ENCODE peak calls at places on chromosomes 3 and 15, in ten cellular contexts. M is thoracic aorta, A is iris pigment epithelial cell, I is HT1080, E is Ammon's horn, J is hypothalamus, G is sciatic nerve, D is sigmoid colon, Q is activated T-cell treated with anti-CD3 and anti-CD28 coated beads for 48 hours, V is K562. O is an unnamed sample.
A peak's percentile ranks its signal among the peaks of the same experiment; 100 is the strongest.

GRCh38 chr15:58988011-58988785 is 735 bp downstream of the RNF111 start:
- DNase-seq in D (peak; percentile 81), Q (peak; percentile 57), G (peak; percentile 87), J (peak; percentile 73), A (peak; percentile 47), E (peak; percentile 69), M (peak; percentile 19), V (peak; percentile 85), I (peak; percentile 28), O (peak; percentile 35)

GRCh38 chr3:42746455-42747450 is 26.3 kb downstream of the CCDC13 start:
- DNase-seq in E (peak; percentile 69), A (no peak), Q (no peak), I (no peak), G (no peak), J (peak; percentile 17), D (peak; percentile 84), M (no peak), V (no peak), O (peak; percentile 65)

GRCh38 chr15:89201465-89202005 is 19.8 kb downstream of the RLBP1 start:
- DNase-seq in E (no peak), Q (no peak), G (peak; percentile 53), I (no peak), D (no peak), A (no peak), V (no peak), J (no peak), M (no peak), O (no peak)

GRCh38 chr3:62098646-62099365 is 274.5 kb downstream of the FEZF2 start:
- DNase-seq in E (no peak), Q (no peak), M (no peak), G (no peak), J (no peak), A (no peak), D (no peak), I (no peak), V (no peak), O (no peak)

GRCh38 chr15:35427496-35427895 is 118.5 kb downstream of the DPH6 start:
- DNase-seq in M (no peak), D (no peak), G (no peak), J (no peak), E (no peak), A (no peak), Q (no peak), V (no peak), I (no peak), O (peak; percentile 79)

GRCh38 chr3:17800232-17800631 is 57.8 kb upstream of the TBC1D5 start:
- DNase-seq in A (peak; percentile 17), E (no peak), G (no peak), J (no peak), I (peak; percentile 87), D (no peak), M (no peak), Q (no peak), V (no peak), O (no peak)

GRCh38 chr15:42670441-42670840 is 66.5 kb downstream of the CDAN1 start:
- DNase-seq in Q (no peak), V (no peak), E (no peak), A (no peak), G (no peak), M (no peak), D (no peak), J (no peak), I (no peak), O (no peak)

GRCh38 chr15:83613716-83614115 is 40.2 kb upstream of the ADAMTSL3 start:
- DNase-seq in I (no peak), G (no peak), E (peak; percentile 7), J (no peak), Q (no peak), A (peak; percentile 56), M (no peak), D (no peak), V (no peak), O (no peak)

GRCh38 chr3:8538904-8539303 is 37.3 kb downstream of the LMCD1 start:
- DNase-seq in E (no peak), I (no peak), M (no peak), V (no peak), Q (no peak), J (no peak), G (no peak), D (no peak), A (peak; percentile 92), O (no peak)

GRCh38 chr3:138941259-138941885 is 5.6 kb downstream of the FOXL2 start:
- DNase-seq in J (no peak), V (peak; percentile 56), I (peak; percentile 66), D (no peak), A (peak; percentile 51), G (no peak), M (no peak), Q (no peak), E (no peak), O (peak; percentile 35)

GRCh38 chr15:99126930-99127329 is 22.1 kb downstream of the SYNM start:
- DNase-seq in V (no peak), E (no peak), D (peak; percentile 60), M (no peak), A (no peak), I (no peak), Q (no peak), G (peak; percentile 26), J (no peak), O (no peak)

GRCh38 chr3:83076041-83076440 is 1314.6 kb upstream of the GBE1 start:
- DNase-seq in J (no peak), A (no peak), M (no peak), E (no peak), V (no peak), I (no peak), G (no peak), D (no peak), Q (no peak), O (no peak)

GRCh38 chr3:31610700-31611275 is 78.1 kb downstream of the STT3B start:
- DNase-seq in D (no peak), Q (no peak), G (no peak), E (peak; percentile 11), M (no peak), J (no peak), A (peak; percentile 62), I (no peak), V (peak; percentile 17), O (peak; percentile 19)

GRCh38 chr3:129599607-129600006 is 6.9 kb downstream of the PLXND1 start:
- DNase-seq in I (peak; percentile 90), J (peak; percentile 27), V (peak; percentile 54), M (no peak), D (peak; percentile 84), E (peak; percentile 69), A (peak; percentile 82), Q (no peak), G (no peak), O (peak; percentile 29)

GRCh38 chr3:67788396-67788795 is 134.0 kb upstream of the SUCLG2 start:
- DNase-seq in M (no peak), A (no peak), E (no peak), D (no peak), Q (no peak), J (no peak), I (no peak), V (no peak), G (no peak), O (no peak)

GRCh38 chr15:57213783-57214366 is 162.4 kb upstream of the CGNL1 start:
- DNase-seq in E (peak; percentile 69), D (no peak), I (peak; percentile 49), A (peak; percentile 68), Q (no peak), V (no peak), J (no peak), G (no peak), M (no peak), O (peak; percentile 77)

GRCh38 chr15:63172376-63173115 is 15.3 kb upstream of the RPS27L start:
- DNase-seq in G (no peak), J (no peak), M (no peak), A (no peak), D (no peak), V (peak; percentile 13), Q (no peak), I (no peak), E (peak; percentile 75), O (peak; percentile 27)

GRCh38 chr3:45182915-45183881 is 37.0 kb upstream of the CDCP1 start:
- DNase-seq in G (no peak), J (no peak), V (peak; percentile 87), E (no peak), Q (no peak), D (no peak), A (peak; percentile 72), M (no peak), I (peak; percentile 79), O (no peak)

GRCh38 chr15:57572463-57572862 is 19.2 kb upstream of the MYZAP start:
- DNase-seq in Q (no peak), A (no peak), I (no peak), E (no peak), G (no peak), V (no peak), J (no peak), M (no peak), D (no peak), O (no peak)

GRCh38 chr3:176159796-176160195 is 1037.5 kb downstream of the TBL1XR1 start:
- DNase-seq in V (no peak), M (no peak), E (no peak), J (no peak), I (peak; percentile 41), G (no peak), Q (no peak), D (no peak), A (no peak), O (no peak)

GRCh38 chr15:86494475-86494874 is 414.8 kb downstream of the AGBL1 start:
- DNase-seq in Q (no peak), A (no peak), V (no peak), G (no peak), D (no peak), E (no peak), I (no peak), M (no peak), J (no peak), O (no peak)

GRCh38 chr3:356947-357346 is 160.4 kb downstream of the CHL1 start:
- DNase-seq in G (no peak), Q (no peak), M (no peak), I (no peak), A (no peak), E (no peak), D (peak; percentile 79), V (no peak), J (no peak), O (no peak)

GRCh38 chr3:30502051-30502741 is 104.2 kb upstream of the TGFBR2 start:
- DNase-seq in I (no peak), G (no peak), M (no peak), D (no peak), Q (no peak), E (no peak), A (no peak), V (no peak), J (no peak), O (no peak)

GRCh38 chr3:10993729-10994065 is 1.1 kb downstream of the SLC6A1 start:
- DNase-seq in Q (no peak), I (no peak), J (no peak), A (no peak), V (no peak), M (no peak), D (no peak), G (no peak), E (no peak), O (no peak)

GRCh38 chr3:52470920-52471319 is 15.5 kb downstream of the NISCH start:
- DNase-seq in D (no peak), J (no peak), V (no peak), I (no peak), Q (no peak), E (no peak), M (no peak), A (no peak), G (no peak), O (no peak)

GRCh38 chr3:193052294-193052693 is 134.6 kb upstream of the MB21D2 start:
- DNase-seq in E (no peak), I (no peak), M (no peak), G (no peak), A (no peak), J (no peak), D (no peak), Q (no peak), V (no peak), O (no peak)

GRCh38 chr15:64653757-64654156 is 121.6 kb downstream of the RBPMS2 start:
- DNase-seq in A (peak; percentile 26), Q (no peak), G (no peak), M (no peak), J (no peak), E (no peak), I (no peak), V (no peak), D (no peak), O (peak; percentile 20)

GRCh38 chr3:183253364-183253960 is 409 bp downstream of the B3GNT5 start:
- DNase-seq in M (no peak), V (peak; percentile 50), J (peak; percentile 47), Q (no peak), I (peak; percentile 59), G (peak; percentile 84), E (peak; percentile 62), A (peak; percentile 73), D (peak; percentile 91), O (no peak)